ENCODE peak calls at places on chromosome 12, in nine cellular contexts. B is HCEC 1CT; D is OCI-LY7; G is activated CD4-positive, alpha-beta T cell treated with anti-CD3 and anti-CD28 coated beads for 24 hours; F is NCI-H1694; M is HEK293T; C is coronary artery; V is CD8-positive, alpha-beta memory T cell; N is NCI-H1048. L is an unnamed sample.

GRCh38 chr12:92094751-92095161 is 50.9 kb downstream of the BTG1 start:
- DNase-seq in B (peak), D (no peak), G (no peak), F (no peak), M (no peak), C (no peak), V (no peak), N (no peak), L (no peak)

GRCh38 chr12:27620121-27620520 is 76.1 kb upstream of the REP15 start:
- DNase-seq in B (no peak), D (no peak), G (no peak), F (no peak), M (no peak), C (no peak), V (no peak), N (no peak), L (no peak)

GRCh38 chr12:54991992-54992377 is 7.4 kb upstream of the TESPA1 start:
- DNase-seq in B (no peak), D (peak), G (no peak), F (no peak), M (no peak), C (no peak), V (no peak), N (no peak), L (no peak)

GRCh38 chr12:68880660-68881325 is 52.2 kb downstream of the CPM start:
- DNase-seq in B (no peak), D (no peak), G (no peak), F (no peak), M (no peak), C (no peak), V (no peak), N (no peak), L (no peak)

GRCh38 chr12:124228050-124228711 is 66.7 kb upstream of the RFLNA start:
- DNase-seq in B (no peak), D (no peak), G (no peak), F (no peak), M (no peak), C (no peak), V (no peak), N (no peak), L (no peak)

GRCh38 chr12:76032043-76032981 is 736 bp upstream of the PHLDA1 start:
- DNase-seq in B (peak), D (peak), G (no peak), F (no peak), M (peak), C (peak), V (peak), N (no peak), L (no peak)

GRCh38 chr12:7241404-7242005 is 52.0 kb downstream of the PEX5 start:
- DNase-seq in B (peak), D (no peak), G (no peak), F (no peak), M (no peak), C (no peak), V (no peak), N (no peak), L (no peak)

GRCh38 chr12:132075026-132075713 is 68.9 kb downstream of the DDX51 start:
- DNase-seq in B (peak), D (no peak), G (no peak), F (no peak), M (no peak), C (no peak), V (no peak), N (no peak), L (no peak)

GRCh38 chr12:82638324-82638723 is 48.4 kb upstream of the TMTC2 start:
- DNase-seq in B (no peak), D (no peak), G (no peak), F (no peak), M (no peak), C (no peak), V (no peak), N (no peak), L (no peak)

GRCh38 chr12:53596920-53597363 is 29.2 kb downstream of the ATF7 start:
- DNase-seq in B (no peak), D (no peak), G (no peak), F (no peak), M (no peak), C (no peak), V (no peak), N (no peak), L (no peak)

GRCh38 chr12:59858508-59858907 is 262.7 kb downstream of the SLC16A7 start:
- DNase-seq in B (no peak), D (no peak), G (no peak), F (no peak), M (no peak), C (no peak), V (no peak), N (no peak), L (no peak)

L was measured in NCI-H1436 treated with DMSO at 0.1 percent for 48 hours.